ENCODE peak calls at places on chromosomes 13 and 19, in nine cellular contexts. F is aorta, Q is neural progenitor cell, G is PC-3, Z is heart left ventricle, T is ovary, P is RWPE1, H is colonic mucosa, U is substantia nigra. C is an unnamed sample.

GRCh38 chr13:61252213-61252612 is 163.4 kb downstream of the PCDH20 start:
- DNase-seq in T (no peak), U (no peak), Q (no peak), F (no peak), P (no peak), Z (no peak), G (no peak), H (no peak), C (no peak)

GRCh38 chr13:57698851-57699250 is 67.3 kb downstream of the PCDH17 start:
- DNase-seq in Z (no peak), G (no peak), H (no peak), F (no peak), Q (no peak), P (no peak), U (no peak), T (no peak), C (no peak)

GRCh38 chr13:114128624-114129522 is 3.5 kb downstream of the RASA3 start:
- DNase-seq in Q (no peak), F (peak), P (no peak), G (peak), U (no peak), H (peak), Z (peak), T (peak), C (peak)

GRCh38 chr13:111508902-111509509 is 188.6 kb downstream of the TEX29 start:
- DNase-seq in F (no peak), G (no peak), U (no peak), Z (no peak), H (peak), T (no peak), P (no peak), Q (no peak), C (no peak)

GRCh38 chr13:40329682-40330485 is 336.6 kb downstream of the FOXO1 start:
- DNase-seq in F (no peak), U (no peak), Z (no peak), P (no peak), G (peak), Q (no peak), T (no peak), H (no peak), C (no peak)

GRCh38 chr13:26760835-26761582 is 423 bp upstream of the GPR12 start:
- DNase-seq in P (no peak), G (no peak), U (no peak), F (no peak), Q (peak), H (no peak), T (no peak), Z (no peak), C (no peak)

GRCh38 chr13:100650321-100650720 is 24.3 kb downstream of the TMTC4 start:
- DNase-seq in U (peak), F (no peak), P (no peak), H (no peak), Q (no peak), Z (no peak), T (no peak), G (no peak), C (no peak)

GRCh38 chr19:50925734-50926133 is 14.5 kb upstream of the KLK4 start:
- DNase-seq in Z (no peak), U (no peak), H (no peak), P (peak), T (no peak), Q (no peak), G (peak), F (no peak), C (no peak)

GRCh38 chr13:112346173-112346898 is 29.8 kb upstream of the SPACA7 start:
- DNase-seq in P (no peak), G (no peak), U (no peak), H (no peak), Q (peak), F (no peak), Z (no peak), T (no peak), C (peak)

GRCh38 chr13:33744589-33745369 is 73.2 kb upstream of the RFC3 start:
- DNase-seq in U (no peak), G (peak), P (no peak), T (peak), F (no peak), Q (no peak), H (no peak), Z (no peak), C (no peak)

GRCh38 chr19:51407631-51408131 is 9.8 kb downstream of the SIGLEC10 start:
- DNase-seq in H (no peak), P (peak), U (no peak), F (peak), Q (peak), Z (no peak), T (no peak), G (peak), C (no peak)

GRCh38 chr13:29513002-29513980 is 82.2 kb downstream of the SLC7A1 start:
- DNase-seq in H (no peak), U (no peak), Z (no peak), T (no peak), F (no peak), Q (no peak), G (peak), P (no peak), C (no peak)

GRCh38 chr13:35994131-35994966 is 136.8 kb downstream of the DCLK1 start:
- DNase-seq in Z (peak), Q (no peak), G (peak), H (no peak), U (no peak), T (peak), P (peak), F (peak), C (peak)
- H3K27ac ChIP-seq in Z (peak), Q (no peak), G (no peak), H (no peak), U (no peak), T (no peak), P (no peak), F (peak), C (peak)

GRCh38 chr19:29844891-29845575 is 33.2 kb downstream of the CCNE1 start:
- DNase-seq in T (peak), H (peak), Q (peak), P (peak), G (peak), F (peak), U (peak), Z (peak), C (peak)
- H3K27ac ChIP-seq in T (peak), H (peak), Q (peak), P (peak), G (peak), F (no peak), U (peak), Z (peak), C (peak)

GRCh38 chr13:45337803-45338202 is 3.2 kb downstream of the TPT1 start:
- DNase-seq in H (no peak), Z (no peak), F (no peak), G (no peak), U (no peak), T (no peak), Q (no peak), P (no peak), C (no peak)

GRCh38 chr13:45333973-45334922 is 6.7 kb downstream of the TPT1 start:
- DNase-seq in H (no peak), G (peak), T (no peak), Q (no peak), U (no peak), Z (no peak), F (no peak), P (no peak), C (no peak)

GRCh38 chr13:45337395-45337794 is 3.6 kb downstream of the TPT1 start:
- DNase-seq in T (no peak), U (no peak), P (no peak), F (no peak), Q (no peak), Z (no peak), G (no peak), H (no peak), C (no peak)

GRCh38 chr13:45335397-45336024 is 5.5 kb downstream of the TPT1 start:
- DNase-seq in Q (no peak), U (no peak), F (no peak), G (no peak), Z (no peak), P (no peak), T (no peak), H (no peak), C (no peak)

DNA sequence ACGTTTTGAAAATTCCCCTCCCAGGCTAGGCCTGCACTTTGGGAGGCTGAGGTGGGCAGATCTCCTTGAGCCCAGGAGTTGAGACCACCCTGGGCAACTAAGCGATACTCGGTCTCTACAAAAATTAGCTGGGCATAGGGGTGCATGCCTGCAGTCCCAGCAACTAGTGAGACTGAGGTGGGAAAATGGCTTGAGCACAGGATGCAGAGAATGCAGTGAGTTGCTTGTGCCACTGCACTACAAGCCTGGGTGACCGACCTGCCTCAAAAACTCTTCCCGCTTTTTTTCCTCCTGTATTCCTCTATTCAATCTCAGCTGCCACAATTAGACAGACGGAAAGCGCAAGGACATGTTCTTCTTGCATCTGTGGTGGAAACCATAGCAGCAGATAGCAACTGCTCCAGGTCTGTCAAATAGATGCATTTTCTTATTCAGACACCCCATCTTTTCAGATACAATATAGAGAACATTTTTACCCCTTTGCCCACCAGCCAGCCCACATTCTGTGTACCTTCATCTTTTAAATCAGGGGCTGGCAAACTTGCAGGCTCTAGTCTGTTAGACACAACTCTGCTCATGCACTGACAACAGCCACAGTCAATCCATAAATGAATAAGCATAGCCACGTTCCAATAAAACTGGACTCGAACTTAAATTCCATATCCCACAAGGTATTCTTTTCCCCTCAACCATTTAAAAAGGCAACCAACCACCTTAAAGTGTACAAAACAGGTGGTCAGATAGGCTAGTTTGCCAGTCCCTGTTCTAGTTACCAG is 4.8 kb downstream of the TPT1 start:
- DNase-seq in G (no peak), P (no peak), Q (no peak), F (no peak), Z (no peak), H (no peak), T (no peak), U (no peak), C (no peak)
- H3K27ac ChIP-seq in G (no peak), P (peak), Q (peak), F (no peak), Z (no peak), H (no peak), T (no peak), U (no peak), C (no peak)

GRCh38 chr13:106561551-106562170 is 6.3 kb downstream of the ARGLU1 start:
- DNase-seq in H (no peak), T (no peak), U (no peak), G (no peak), Q (peak), F (no peak), Z (no peak), P (no peak), C (no peak)
- H3K27ac ChIP-seq in H (no peak), T (no peak), U (no peak), G (no peak), Q (peak), F (no peak), Z (peak), P (no peak), C (peak)

GRCh38 chr19:1409204-1410005 is 2.0 kb downstream of the DAZAP1 start:
- DNase-seq in G (no peak), T (no peak), P (no peak), Z (no peak), H (no peak), F (no peak), Q (no peak), U (no peak), C (no peak)
- H3K27ac ChIP-seq in G (peak), T (peak), P (peak), Z (peak), H (peak), F (no peak), Q (no peak), U (peak), C (peak)

GRCh38 chr19:17025361-17025760 is 1.2 kb downstream of the CPAMD8 start:
- DNase-seq in F (no peak), T (no peak), Q (no peak), U (no peak), Z (no peak), H (no peak), P (no peak), G (no peak), C (no peak)

GRCh38 chr19:17026706-17027427 is at the start of gene CPAMD8:
- DNase-seq in F (no peak), U (no peak), T (no peak), P (no peak), G (no peak), Q (peak), Z (peak), H (no peak), C (no peak)

GRCh38 chr19:17026041-17026658 is 460 bp downstream of the CPAMD8 start:
- DNase-seq in P (no peak), Z (no peak), H (no peak), T (no peak), F (no peak), Q (peak), U (no peak), G (no peak), C (no peak)

GRCh38 chr19:17023805-17024204 is 2.8 kb downstream of the CPAMD8 start:
- DNase-seq in U (no peak), G (no peak), Q (no peak), T (no peak), F (no peak), P (no peak), H (no peak), Z (no peak), C (no peak)

DNA sequence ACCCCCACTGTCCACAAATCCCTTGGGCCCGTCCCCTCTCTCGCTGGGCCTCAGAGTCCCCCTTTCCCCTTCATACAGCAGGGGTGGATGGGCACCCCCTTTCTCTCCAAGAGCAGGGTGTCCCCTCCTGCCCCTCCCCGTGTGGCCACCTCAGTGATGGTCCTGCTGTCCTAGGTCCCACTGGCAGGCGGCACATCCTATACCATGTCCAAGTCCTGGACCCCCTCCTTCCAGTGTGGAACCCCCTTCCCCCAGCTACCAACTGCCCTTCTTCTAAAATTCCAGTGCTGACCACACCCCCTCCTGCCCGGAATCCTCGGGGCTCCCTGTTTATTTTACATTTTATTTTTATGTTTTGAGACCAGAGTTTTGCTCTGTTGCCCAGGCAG is 812 bp upstream of the CPAMD8 start:
- DNase-seq in T (no peak), P (no peak), G (no peak), U (no peak), F (no peak), H (no peak), Z (no peak), Q (no peak), C (no peak)
- H3K27ac ChIP-seq in T (no peak), P (no peak), G (no peak), U (no peak), F (no peak), H (no peak), Z (no peak), Q (no peak), C (no peak)

C was measured in tibial artery.